ENCODE peak calls at places on chromosomes 4 and X, in four cellular contexts. One of them, this sample, is unnamed.

GRCh38 chr4:7323872-7324650 is 110.7 kb downstream of the PSAPL1 start:
- DNase-seq in HT-29: no peak
- DNase-seq in NCI-H524 treated with DMSO at 0.1 percent for 48 hours: peak
- DNase-seq in Caco-2: no peak
- DNase-seq in this sample: peak

GRCh38 chr4:1541449-1542225 is 135.4 kb upstream of the NKX1-1 start:
- DNase-seq in HT-29: no peak
- DNase-seq in NCI-H524 treated with DMSO at 0.1 percent for 48 hours: no peak
- DNase-seq in Caco-2: no peak
- DNase-seq in this sample: no peak

GRCh38 chrX:1463581-1464281 is 11.0 kb upstream of the ASMTL start:
- DNase-seq in HT-29: no peak
- DNase-seq in NCI-H524 treated with DMSO at 0.1 percent for 48 hours: no peak
- DNase-seq in Caco-2: peak
- DNase-seq in this sample: no peak

GRCh38 chr4:147789596-147789995 is 57.7 kb downstream of the ARHGAP10 start:
- DNase-seq in HT-29: no peak
- DNase-seq in NCI-H524 treated with DMSO at 0.1 percent for 48 hours: no peak
- DNase-seq in Caco-2: no peak
- DNase-seq in this sample: no peak

GRCh38 chr4:154944996-154945395 is 163.9 kb downstream of the RBM46 start:
- DNase-seq in HT-29: no peak
- DNase-seq in NCI-H524 treated with DMSO at 0.1 percent for 48 hours: no peak
- DNase-seq in Caco-2: no peak
- DNase-seq in this sample: no peak

GRCh38 chr4:102620697-102621497 is 119.7 kb downstream of the NFKB1 start:
- DNase-seq in HT-29: peak
- DNase-seq in NCI-H524 treated with DMSO at 0.1 percent for 48 hours: no peak
- DNase-seq in Caco-2: peak
- DNase-seq in this sample: no peak

GRCh38 chr4:74661427-74662171 is 132.7 kb downstream of the BTC start:
- DNase-seq in HT-29: peak
- DNase-seq in NCI-H524 treated with DMSO at 0.1 percent for 48 hours: no peak
- DNase-seq in Caco-2: peak
- DNase-seq in this sample: no peak

GRCh38 chrX:137033774-137034507 is at the start of gene GPR101:
- DNase-seq in HT-29: no peak
- DNase-seq in NCI-H524 treated with DMSO at 0.1 percent for 48 hours: no peak
- DNase-seq in Caco-2: no peak
- DNase-seq in this sample: no peak

GRCh38 chrX:140057001-140057411 is 91.7 kb upstream of the CXorf66 start:
- DNase-seq in HT-29: peak
- DNase-seq in NCI-H524 treated with DMSO at 0.1 percent for 48 hours: no peak
- DNase-seq in Caco-2: peak
- DNase-seq in this sample: no peak

GRCh38 chr4:84099591-84099990 is 399.5 kb downstream of the NKX6-1 start:
- DNase-seq in HT-29: no peak
- DNase-seq in NCI-H524 treated with DMSO at 0.1 percent for 48 hours: no peak
- DNase-seq in Caco-2: no peak
- DNase-seq in this sample: no peak

GRCh38 chrX:31199051-31199769 is 127.4 kb upstream of the FTHL17 start:
- DNase-seq in HT-29: no peak
- DNase-seq in NCI-H524 treated with DMSO at 0.1 percent for 48 hours: no peak
- DNase-seq in Caco-2: no peak
- DNase-seq in this sample: no peak

GRCh38 chr4:113474017-113474416 is 287.5 kb downstream of the CAMK2D start:
- DNase-seq in HT-29: no peak
- DNase-seq in NCI-H524 treated with DMSO at 0.1 percent for 48 hours: no peak
- DNase-seq in Caco-2: no peak
- DNase-seq in this sample: no peak

GRCh38 chrX:48558270-48558669 is 16.0 kb upstream of the RBM3 start:
- DNase-seq in HT-29: no peak
- DNase-seq in NCI-H524 treated with DMSO at 0.1 percent for 48 hours: no peak
- DNase-seq in Caco-2: no peak
- DNase-seq in this sample: no peak

GRCh38 chrX:9626379-9626778 is 139.3 kb downstream of the GPR143 start:
- DNase-seq in HT-29: no peak
- DNase-seq in NCI-H524 treated with DMSO at 0.1 percent for 48 hours: no peak
- DNase-seq in Caco-2: no peak
- DNase-seq in this sample: no peak

GRCh38 chrX:20361081-20361889 is 94.6 kb upstream of the RPS6KA3 start:
- DNase-seq in HT-29: peak
- DNase-seq in NCI-H524 treated with DMSO at 0.1 percent for 48 hours: no peak
- DNase-seq in Caco-2: peak
- DNase-seq in this sample: no peak

GRCh38 chr4:5815641-5816040 is 77.2 kb downstream of the CRMP1 start:
- DNase-seq in HT-29: no peak
- DNase-seq in NCI-H524 treated with DMSO at 0.1 percent for 48 hours: no peak
- DNase-seq in Caco-2: no peak
- DNase-seq in this sample: no peak

GRCh38 chr4:10456270-10457254 is 664 bp downstream of the ZNF518B start:
- DNase-seq in HT-29: no peak
- DNase-seq in NCI-H524 treated with DMSO at 0.1 percent for 48 hours: no peak
- DNase-seq in Caco-2: no peak
- DNase-seq in this sample: no peak

This sample was measured in cerebellar nuclear complex.